ENCODE peak calls at places on chromosomes 13 and 19, in eight cellular contexts. One of them, this sample, is unnamed. For H3K4me1, the result is how much of the 10 kb centered on the place peaks cover.

GRCh38 chr13:40389081-40389641 is 277.3 kb downstream of the FOXO1 start:
- DNase-seq in CD8-positive, alpha-beta T cell: peak
- DNase-seq in aorta: no peak
- DNase-seq in mucosa of descending colon: no peak
- DNase-seq in IMR-90: no peak
- DNase-seq in CD4-positive, CD25-positive, alpha-beta regulatory T cell: peak
- DNase-seq in A549: no peak
- DNase-seq in PC-3: no peak
- DNase-seq in this sample: no peak

GRCh38 chr13:98508280-98509074 is 68.4 kb downstream of the STK24 start:
- DNase-seq in CD8-positive, alpha-beta T cell: no peak
- DNase-seq in aorta: no peak
- DNase-seq in mucosa of descending colon: no peak
- DNase-seq in IMR-90: peak
- DNase-seq in CD4-positive, CD25-positive, alpha-beta regulatory T cell: no peak
- DNase-seq in A549: peak
- DNase-seq in PC-3: no peak
- DNase-seq in this sample: peak

GRCh38 chr13:91381371-91381770 is 17.1 kb upstream of the GPC5 start:
- DNase-seq in CD8-positive, alpha-beta T cell: no peak
- DNase-seq in aorta: no peak
- DNase-seq in mucosa of descending colon: peak
- DNase-seq in IMR-90: peak
- DNase-seq in CD4-positive, CD25-positive, alpha-beta regulatory T cell: no peak
- DNase-seq in A549: peak
- DNase-seq in PC-3: peak
- DNase-seq in this sample: peak

GRCh38 chr13:98571955-98572662 is 4.8 kb downstream of the STK24 start:
- DNase-seq in CD8-positive, alpha-beta T cell: no peak
- DNase-seq in aorta: no peak
- DNase-seq in mucosa of descending colon: peak
- DNase-seq in IMR-90: peak
- DNase-seq in CD4-positive, CD25-positive, alpha-beta regulatory T cell: no peak
- DNase-seq in A549: no peak
- DNase-seq in PC-3: peak
- DNase-seq in this sample: peak

GRCh38 chr13:46684287-46685001 is 112.5 kb downstream of the ESD start:
- DNase-seq in CD8-positive, alpha-beta T cell: no peak
- DNase-seq in aorta: no peak
- DNase-seq in mucosa of descending colon: no peak
- DNase-seq in IMR-90: no peak
- DNase-seq in CD4-positive, CD25-positive, alpha-beta regulatory T cell: no peak
- DNase-seq in A549: no peak
- DNase-seq in PC-3: no peak
- DNase-seq in this sample: peak

GRCh38 chr13:20106751-20107150 is 54.1 kb downstream of the GJA3 start:
- DNase-seq in CD8-positive, alpha-beta T cell: no peak
- DNase-seq in aorta: no peak
- DNase-seq in mucosa of descending colon: no peak
- DNase-seq in IMR-90: no peak
- DNase-seq in CD4-positive, CD25-positive, alpha-beta regulatory T cell: no peak
- DNase-seq in A549: no peak
- DNase-seq in PC-3: no peak
- DNase-seq in this sample: no peak

GRCh38 chr13:75813323-75813722 is 177.2 kb downstream of the LMO7 start:
- DNase-seq in CD8-positive, alpha-beta T cell: no peak
- DNase-seq in aorta: no peak
- DNase-seq in mucosa of descending colon: no peak
- DNase-seq in IMR-90: no peak
- DNase-seq in CD4-positive, CD25-positive, alpha-beta regulatory T cell: no peak
- DNase-seq in A549: no peak
- DNase-seq in PC-3: no peak
- DNase-seq in this sample: no peak

GRCh38 chr13:102724923-102725322 is 30.1 kb upstream of the METTL21C start:
- DNase-seq in CD8-positive, alpha-beta T cell: no peak
- DNase-seq in aorta: no peak
- DNase-seq in mucosa of descending colon: peak
- DNase-seq in IMR-90: peak
- DNase-seq in CD4-positive, CD25-positive, alpha-beta regulatory T cell: peak
- DNase-seq in A549: peak
- DNase-seq in PC-3: peak
- DNase-seq in this sample: no peak

GRCh38 chr13:20796791-20797513 is 23.2 kb upstream of the EEF1AKMT1 start:
- DNase-seq in CD8-positive, alpha-beta T cell: no peak
- DNase-seq in aorta: no peak
- DNase-seq in mucosa of descending colon: no peak
- DNase-seq in IMR-90: peak
- DNase-seq in CD4-positive, CD25-positive, alpha-beta regulatory T cell: no peak
- DNase-seq in A549: no peak
- DNase-seq in PC-3: peak
- DNase-seq in this sample: peak

GRCh38 chr13:47158583-47158982 is 261.7 kb upstream of the HTR2A start:
- DNase-seq in CD8-positive, alpha-beta T cell: no peak
- DNase-seq in aorta: no peak
- DNase-seq in mucosa of descending colon: no peak
- DNase-seq in IMR-90: no peak
- DNase-seq in CD4-positive, CD25-positive, alpha-beta regulatory T cell: no peak
- DNase-seq in A549: no peak
- DNase-seq in PC-3: no peak
- DNase-seq in this sample: no peak

GRCh38 chr19:40616178-40616577 is 15.0 kb downstream of the LTBP4 start:
- DNase-seq in CD8-positive, alpha-beta T cell: no peak
- DNase-seq in aorta: no peak
- DNase-seq in mucosa of descending colon: no peak
- DNase-seq in IMR-90: no peak
- DNase-seq in CD4-positive, CD25-positive, alpha-beta regulatory T cell: no peak
- DNase-seq in A549: no peak
- DNase-seq in PC-3: no peak
- DNase-seq in this sample: no peak

GRCh38 chr13:99980201-99981114 is 1.1 kb upstream of the ZIC2 start:
- DNase-seq in CD8-positive, alpha-beta T cell: no peak
- DNase-seq in aorta: peak
- DNase-seq in mucosa of descending colon: peak
- DNase-seq in IMR-90: peak
- DNase-seq in CD4-positive, CD25-positive, alpha-beta regulatory T cell: peak
- DNase-seq in A549: peak
- DNase-seq in PC-3: peak
- DNase-seq in this sample: peak

GRCh38 chr19:34960940-34961679 is 2.9 kb downstream of the ZNF792 start:
- DNase-seq in CD8-positive, alpha-beta T cell: no peak
- DNase-seq in aorta: no peak
- DNase-seq in mucosa of descending colon: no peak
- DNase-seq in IMR-90: no peak
- DNase-seq in CD4-positive, CD25-positive, alpha-beta regulatory T cell: no peak
- DNase-seq in A549: no peak
- DNase-seq in PC-3: no peak
- DNase-seq in this sample: no peak

GRCh38 chr19:49408816-49409440 is 14.3 kb downstream of the PTH2 start:
- DNase-seq in CD8-positive, alpha-beta T cell: no peak
- DNase-seq in aorta: no peak
- DNase-seq in mucosa of descending colon: no peak
- DNase-seq in IMR-90: no peak
- DNase-seq in CD4-positive, CD25-positive, alpha-beta regulatory T cell: no peak
- DNase-seq in A549: no peak
- DNase-seq in PC-3: no peak
- DNase-seq in this sample: no peak

GRCh38 chr13:93416943-93417342 is 190.3 kb downstream of the GPC6 start:
- DNase-seq in CD8-positive, alpha-beta T cell: no peak
- DNase-seq in aorta: no peak
- DNase-seq in mucosa of descending colon: no peak
- DNase-seq in IMR-90: peak
- DNase-seq in CD4-positive, CD25-positive, alpha-beta regulatory T cell: no peak
- DNase-seq in A549: no peak
- DNase-seq in PC-3: no peak
- DNase-seq in this sample: no peak

GRCh38 chr19:18589380-18590272 is 1.0 kb downstream of the REX1BD start:
- DNase-seq in CD8-positive, alpha-beta T cell: peak
- DNase-seq in aorta: peak
- DNase-seq in mucosa of descending colon: peak
- DNase-seq in IMR-90: peak
- DNase-seq in CD4-positive, CD25-positive, alpha-beta regulatory T cell: peak
- DNase-seq in A549: peak
- DNase-seq in PC-3: peak
- DNase-seq in this sample: peak

GRCh38 chr19:1041272-1041834 is 1.4 kb downstream of the ABCA7 start:
- DNase-seq in CD8-positive, alpha-beta T cell: no peak
- DNase-seq in aorta: no peak
- DNase-seq in mucosa of descending colon: no peak
- DNase-seq in IMR-90: no peak
- DNase-seq in CD4-positive, CD25-positive, alpha-beta regulatory T cell: no peak
- DNase-seq in A549: no peak
- DNase-seq in PC-3: no peak
- DNase-seq in this sample: no peak

GRCh38 chr19:45424191-45425058 is 708 bp upstream of the ERCC1 start:
- DNase-seq in CD8-positive, alpha-beta T cell: no peak
- DNase-seq in aorta: peak
- DNase-seq in mucosa of descending colon: no peak
- DNase-seq in IMR-90: peak
- DNase-seq in CD4-positive, CD25-positive, alpha-beta regulatory T cell: no peak
- DNase-seq in A549: peak
- DNase-seq in PC-3: peak
- DNase-seq in this sample: peak

GRCh38 chr19:3945838-3946237 is 13.0 kb downstream of the NMRK2 start:
- DNase-seq in CD8-positive, alpha-beta T cell: no peak
- DNase-seq in aorta: no peak
- DNase-seq in mucosa of descending colon: no peak
- DNase-seq in IMR-90: peak
- DNase-seq in CD4-positive, CD25-positive, alpha-beta regulatory T cell: no peak
- DNase-seq in A549: no peak
- DNase-seq in PC-3: no peak
- DNase-seq in this sample: peak

GRCh38 chr19:3585301-3586123 is at the start of gene GIPC3:
- DNase-seq in CD8-positive, alpha-beta T cell: no peak
- DNase-seq in aorta: peak
- DNase-seq in mucosa of descending colon: no peak
- DNase-seq in IMR-90: no peak
- DNase-seq in CD4-positive, CD25-positive, alpha-beta regulatory T cell: no peak
- DNase-seq in A549: no peak
- DNase-seq in PC-3: no peak
- DNase-seq in this sample: no peak

GRCh38 chr13:111267784-111268183 is 52.7 kb upstream of the TEX29 start:
- DNase-seq in CD8-positive, alpha-beta T cell: no peak
- DNase-seq in aorta: no peak
- DNase-seq in mucosa of descending colon: no peak
- DNase-seq in IMR-90: peak
- DNase-seq in CD4-positive, CD25-positive, alpha-beta regulatory T cell: no peak
- DNase-seq in A549: no peak
- DNase-seq in PC-3: no peak
- DNase-seq in this sample: no peak

GRCh38 chr13:41458939-41459753 is 1.8 kb downstream of the RGCC start:
- DNase-seq in CD8-positive, alpha-beta T cell: peak
- DNase-seq in aorta: no peak
- DNase-seq in mucosa of descending colon: peak
- DNase-seq in IMR-90: peak
- DNase-seq in CD4-positive, CD25-positive, alpha-beta regulatory T cell: peak
- DNase-seq in A549: peak
- DNase-seq in PC-3: peak
- DNase-seq in this sample: peak

GRCh38 chr13:41459754-41460111 is 2.4 kb downstream of the RGCC start:
- DNase-seq in CD8-positive, alpha-beta T cell: no peak
- DNase-seq in aorta: no peak
- DNase-seq in mucosa of descending colon: no peak
- DNase-seq in IMR-90: no peak
- DNase-seq in CD4-positive, CD25-positive, alpha-beta regulatory T cell: peak
- DNase-seq in A549: no peak
- DNase-seq in PC-3: no peak
- DNase-seq in this sample: no peak

GRCh38 chr13:41457589-41458186 is 338 bp downstream of the RGCC start:
- DNase-seq in CD8-positive, alpha-beta T cell: peak
- DNase-seq in aorta: peak
- DNase-seq in mucosa of descending colon: peak
- DNase-seq in IMR-90: no peak
- DNase-seq in CD4-positive, CD25-positive, alpha-beta regulatory T cell: no peak
- DNase-seq in A549: no peak
- DNase-seq in PC-3: no peak
- DNase-seq in this sample: no peak

GRCh38 chr13:41456768-41457588 is at the start of gene RGCC:
- DNase-seq in CD8-positive, alpha-beta T cell: peak
- DNase-seq in aorta: peak
- DNase-seq in mucosa of descending colon: peak
- DNase-seq in IMR-90: peak
- DNase-seq in CD4-positive, CD25-positive, alpha-beta regulatory T cell: peak
- DNase-seq in A549: peak
- DNase-seq in PC-3: peak
- DNase-seq in this sample: peak

GRCh38 chr13:41458187-41458938 is 1.0 kb downstream of the RGCC start:
- DNase-seq in CD8-positive, alpha-beta T cell: peak
- DNase-seq in aorta: peak
- DNase-seq in mucosa of descending colon: peak
- DNase-seq in IMR-90: peak
- DNase-seq in CD4-positive, CD25-positive, alpha-beta regulatory T cell: peak
- DNase-seq in A549: no peak
- DNase-seq in PC-3: peak
- DNase-seq in this sample: peak
- H3K4me3 ChIP-seq in CD8-positive, alpha-beta T cell: peak
- H3K4me3 ChIP-seq in aorta: peak
- H3K4me3 ChIP-seq in mucosa of descending colon: peak
- H3K4me3 ChIP-seq in IMR-90: peak
- H3K4me3 ChIP-seq in CD4-positive, CD25-positive, alpha-beta regulatory T cell: peak
- H3K4me3 ChIP-seq in A549: peak
- H3K4me3 ChIP-seq in PC-3: peak
- H3K4me3 ChIP-seq in this sample: peak

GRCh38 chr13:97279913-97280312 is 57.8 kb downstream of the MBNL2 start:
- DNase-seq in CD8-positive, alpha-beta T cell: no peak
- DNase-seq in aorta: no peak
- DNase-seq in mucosa of descending colon: no peak
- DNase-seq in IMR-90: peak
- DNase-seq in CD4-positive, CD25-positive, alpha-beta regulatory T cell: no peak
- DNase-seq in A549: no peak
- DNase-seq in PC-3: peak
- DNase-seq in this sample: peak
- H3K4me1 ChIP-seq in CD8-positive, alpha-beta T cell: under half
- H3K4me1 ChIP-seq in aorta: under half
- H3K4me1 ChIP-seq in mucosa of descending colon: under half
- H3K4me1 ChIP-seq in IMR-90: under half
- H3K4me1 ChIP-seq in CD4-positive, CD25-positive, alpha-beta regulatory T cell: under half
- H3K4me1 ChIP-seq in A549: half or more
- H3K4me1 ChIP-seq in PC-3: under half
- H3K4me1 ChIP-seq in this sample: under half

GRCh38 chr13:109781384-109782065 is 4.9 kb downstream of the IRS2 start:
- DNase-seq in CD8-positive, alpha-beta T cell: no peak
- DNase-seq in aorta: no peak
- DNase-seq in mucosa of descending colon: no peak
- DNase-seq in IMR-90: no peak
- DNase-seq in CD4-positive, CD25-positive, alpha-beta regulatory T cell: no peak
- DNase-seq in A549: no peak
- DNase-seq in PC-3: no peak
- DNase-seq in this sample: no peak
- H3K4me3 ChIP-seq in CD8-positive, alpha-beta T cell: no peak
- H3K4me3 ChIP-seq in aorta: peak
- H3K4me3 ChIP-seq in mucosa of descending colon: no peak
- H3K4me3 ChIP-seq in IMR-90: peak
- H3K4me3 ChIP-seq in CD4-positive, CD25-positive, alpha-beta regulatory T cell: peak
- H3K4me3 ChIP-seq in A549: peak
- H3K4me3 ChIP-seq in PC-3: peak
- H3K4me3 ChIP-seq in this sample: no peak

GRCh38 chr19:46494936-46495788 is 505 bp downstream of the PNMA8B start:
- DNase-seq in CD8-positive, alpha-beta T cell: no peak
- DNase-seq in aorta: peak
- DNase-seq in mucosa of descending colon: no peak
- DNase-seq in IMR-90: no peak
- DNase-seq in CD4-positive, CD25-positive, alpha-beta regulatory T cell: no peak
- DNase-seq in A549: no peak
- DNase-seq in PC-3: no peak
- DNase-seq in this sample: no peak
- H3K4me1 ChIP-seq in CD8-positive, alpha-beta T cell: under half
- H3K4me1 ChIP-seq in aorta: under half
- H3K4me1 ChIP-seq in mucosa of descending colon: under half
- H3K4me1 ChIP-seq in IMR-90: under half
- H3K4me1 ChIP-seq in CD4-positive, CD25-positive, alpha-beta regulatory T cell: under half
- H3K4me1 ChIP-seq in A549: under half
- H3K4me1 ChIP-seq in PC-3: under half
- H3K4me1 ChIP-seq in this sample: under half

This sample was measured in mesenchymal stem cell.